ENCODE peak calls at places on chromosomes 2 and 18, in four cellular contexts. L is activated T-helper 9 cell treated with anti-CD3 and anti-CD28 coated beads, Interleukin-2, amount 50 U/mL, for 16 hours; W is aorta; S is right cardiac atrium. J is an unnamed sample.

GRCh38 chr2:239991689-239992314 is 33.3 kb downstream of the NDUFA10 start:
- DNase-seq in L (no peak), W (no peak), S (no peak), J (no peak)

GRCh38 chr2:72539145-72539552 is 286.7 kb downstream of the EXOC6B start:
- DNase-seq in L (no peak), W (no peak), S (no peak), J (no peak)

GRCh38 chr2:193695367-193695766 is 1500.6 kb upstream of the TMEFF2 start:
- DNase-seq in L (no peak), W (no peak), S (no peak), J (no peak)

GRCh38 chr2:39325966-39326365 is 82.2 kb upstream of the CDKL4 start:
- DNase-seq in L (no peak), W (no peak), S (no peak), J (no peak)

GRCh38 chr2:201452058-201452736 is 657 bp downstream of the STRADB start:
- DNase-seq in L (no peak), W (no peak), S (no peak), J (no peak)

GRCh38 chr18:79560042-79560860 is 119.4 kb upstream of the CTDP1 start:
- DNase-seq in L (no peak), W (peak), S (no peak), J (no peak)

GRCh38 chr2:105005170-105005569 is 32.7 kb upstream of the MRPS9 start:
- DNase-seq in L (no peak), W (no peak), S (no peak), J (no peak)

GRCh38 chr2:65630643-65631042 is 198.2 kb upstream of the SPRED2 start:
- DNase-seq in L (no peak), W (no peak), S (no peak), J (peak)

GRCh38 chr18:46199515-46200147 is 95.4 kb downstream of the HAUS1 start:
- DNase-seq in L (no peak), W (no peak), S (no peak), J (no peak)

GRCh38 chr2:241902357-241902991 is 32.9 kb downstream of the RTP5 start:
- DNase-seq in L (no peak), W (peak), S (no peak), J (no peak)

GRCh38 chr2:45923701-45924100 is 272.2 kb downstream of the PRKCE start:
- DNase-seq in L (no peak), W (no peak), S (no peak), J (no peak)